ENCODE peak calls at places on chromosomes 11 and 22, in eight cellular contexts. Q, V, M, O, R, E, J and L are unnamed samples.

GRCh38 chr11:612201-612960 is 3.4 kb downstream of the IRF7 start:
- DNase-seq in Q (peak; percentile 35), V (peak; percentile 40), M (no peak), O (peak; percentile 29), R (peak; percentile 37), E (no peak), J (peak; percentile 91), L (no peak)

GRCh38 chr22:20519558-20519957 is 12.1 kb downstream of the MED15 start:
- DNase-seq in Q (no peak), V (no peak), M (no peak), O (no peak), R (no peak), E (no peak), J (no peak), L (no peak)

GRCh38 chr11:128488471-128488870 is 98.9 kb downstream of the ETS1 start:
- DNase-seq in Q (no peak), V (peak; percentile 91), M (no peak), O (peak; percentile 99), R (no peak), E (no peak), J (no peak), L (no peak)

GRCh38 chr11:65036931-65037330 is 4.1 kb upstream of the SAC3D1 start:
- DNase-seq in Q (no peak), V (no peak), M (no peak), O (no peak), R (no peak), E (no peak), J (peak; percentile 85), L (no peak)

GRCh38 chr11:8090756-8091155 is 9.7 kb downstream of the TUB start:
- DNase-seq in Q (peak; percentile 48), V (peak; percentile 33), M (peak; percentile 48), O (peak; percentile 49), R (peak; percentile 7), E (no peak), J (no peak), L (no peak)

GRCh38 chr11:67450796-67451657 is 1.5 kb downstream of the GPR152 start:
- DNase-seq in Q (no peak), V (no peak), M (no peak), O (no peak), R (no peak), E (no peak), J (no peak), L (no peak)

GRCh38 chr11:118243993-118244762 is 8.0 kb downstream of the MPZL3 start:
- DNase-seq in Q (no peak), V (no peak), M (no peak), O (no peak), R (no peak), E (no peak), J (no peak), L (no peak)

GRCh38 chr11:60122414-60123036 is 34.1 kb downstream of the MS4A2 start:
- DNase-seq in Q (no peak), V (no peak), M (no peak), O (no peak), R (no peak), E (no peak), J (no peak), L (no peak)

GRCh38 chr22:25540128-25540790 is 24.2 kb upstream of the GRK3 start:
- DNase-seq in Q (no peak), V (no peak), M (no peak), O (no peak), R (no peak), E (no peak), J (no peak), L (no peak)

GRCh38 chr11:108697872-108698473 is 33.1 kb downstream of the DDX10 start:
- DNase-seq in Q (peak; percentile 51), V (peak; percentile 86), M (peak; percentile 31), O (peak; percentile 84), R (peak; percentile 77), E (no peak), J (peak; percentile 44), L (peak; percentile 3)

GRCh38 chr11:12090061-12090572 is 20.3 kb upstream of the MICAL2 start:
- DNase-seq in Q (peak; percentile 58), V (peak; percentile 91), M (no peak), O (peak; percentile 78), R (peak; percentile 72), E (no peak), J (no peak), L (no peak)
- H3K4me3 ChIP-seq in Q (no peak overlapping the region), V (no peak overlapping the region), M (no peak overlapping the region), O (no peak overlapping the region), R (no peak overlapping the region), E (no peak overlapping the region), J (no peak overlapping the region), L (no peak overlapping the region)

DNA sequence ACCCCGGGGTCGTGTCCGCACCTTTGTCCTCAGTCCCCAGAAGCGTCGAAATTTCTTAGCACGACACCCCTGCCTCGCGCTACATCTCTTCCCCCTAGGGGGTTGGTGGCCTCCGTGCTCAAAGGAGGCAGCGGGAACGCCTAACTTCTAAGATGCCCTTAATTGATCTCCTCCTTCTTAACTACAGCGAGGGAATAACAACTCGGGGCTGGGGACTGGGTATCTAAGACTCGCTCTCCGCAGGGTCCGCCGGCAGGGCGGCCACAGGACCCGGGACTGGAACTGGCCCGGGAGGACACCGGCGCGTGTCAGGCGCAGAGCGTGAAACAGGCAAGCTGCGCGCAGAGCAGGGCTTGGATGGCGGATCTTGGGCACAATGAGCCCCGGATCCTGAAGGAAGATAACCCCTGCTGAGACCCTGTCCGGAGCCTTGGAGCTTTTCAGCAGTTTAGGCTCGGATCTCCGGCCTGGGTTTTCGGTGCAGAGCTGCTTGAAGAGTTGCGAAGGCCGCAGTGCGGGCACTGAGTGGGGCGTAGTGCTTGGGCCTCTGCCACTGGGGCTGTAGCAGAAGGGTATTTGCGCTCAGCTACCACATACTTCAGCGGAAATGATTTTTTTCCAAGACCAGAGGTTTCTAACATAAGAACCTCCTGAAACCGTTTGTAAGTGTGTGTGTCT is 2.0 kb upstream of the CALCA start:
- DNase-seq in Q (no peak), V (no peak), M (no peak), O (no peak), R (no peak), E (no peak), J (no peak), L (peak; percentile 3)
- H3K4me3 ChIP-seq in Q (no peak overlapping the region), V (no peak overlapping the region), M (no peak overlapping the region), O (no peak overlapping the region), R (no peak overlapping the region), E (peak overlapping the region; percentile 54), J (no peak overlapping the region), L (peak overlapping the region; percentile 26)

GRCh38 chr11:96339704-96340554 is 3.1 kb downstream of the MAML2 start:
- DNase-seq in Q (no peak), V (no peak), M (no peak), O (peak; percentile 61), R (no peak), E (no peak), J (no peak), L (no peak)
- H3K4me3 ChIP-seq in Q (no peak overlapping the region), V (peak overlapping the region; percentile 93), M (peak overlapping the region; percentile 26), O (peak overlapping the region; percentile 96), R (no peak overlapping the region), E (peak overlapping the region; percentile 74), J (no peak overlapping the region), L (peak overlapping the region; percentile 99)

GRCh38 chr22:50260801-50261614 is 475 bp downstream of the MAPK12 start:
- DNase-seq in Q (no peak), V (peak; percentile 73), M (peak; percentile 65), O (peak; percentile 64), R (peak; percentile 49), E (no peak), J (no peak), L (no peak)
- H3K4me3 ChIP-seq in Q (no peak overlapping the region), V (peak overlapping the region; percentile 53), M (peak overlapping the region; percentile 48), O (peak overlapping the region; percentile 62), R (peak overlapping the region; percentile 68), E (peak overlapping the region; percentile 4), J (peak overlapping the region; percentile 48), L (no peak overlapping the region)

GRCh38 chr11:114254571-114255146 is 41.5 kb upstream of the NNMT start:
- DNase-seq in Q (no peak), V (no peak), M (no peak), O (no peak), R (no peak), E (no peak), J (no peak), L (no peak)
- H3K4me3 ChIP-seq in Q (no peak overlapping the region), V (no peak overlapping the region), M (no peak overlapping the region), O (no peak overlapping the region), R (no peak overlapping the region), E (no peak overlapping the region), J (no peak overlapping the region), L (no peak overlapping the region)

GRCh38 chr11:133693110-133693509 is 152.2 kb downstream of the SPATA19 start:
- DNase-seq in Q (no peak), V (no peak), M (no peak), O (no peak), R (no peak), E (no peak), J (no peak), L (no peak)
- H3K4me3 ChIP-seq in Q (no peak overlapping the region), V (no peak overlapping the region), M (no peak overlapping the region), O (no peak overlapping the region), R (no peak overlapping the region), E (no peak overlapping the region), J (no peak overlapping the region), L (no peak overlapping the region)